ENCODE peak calls at places on chromosome 18, in nine cellular contexts. W is activated CD4-positive, alpha-beta T cell treated with anti-CD3 and anti-CD28 coated beads, Interleukin-2, amount 50 U/mL, for 24 hours; Z is osteoblast; H is fibroblast of lung; U is AG04450; F is ovary; J is stromal cell of bone marrow; S is ELR; I is stimulated activated CD8-positive, alpha-beta memory T cell treated with anti-CD3 and anti-CD28 coated beads, Interleukin-4, amount 100 ng/mL, for 1 hour. B is an unnamed sample.

GRCh38 chr18:12046046-12046750 is 47.4 kb upstream of the ANKRD62 start:
- DNase-seq in W (no peak), Z (no peak), H (no peak), U (no peak), F (no peak), J (no peak), S (no peak), I (no peak), B (no peak)

GRCh38 chr18:33010149-33010548 is 237.3 kb upstream of the KLHL14 start:
- DNase-seq in W (no peak), Z (no peak), H (no peak), U (no peak), F (no peak), J (no peak), S (no peak), I (no peak), B (no peak)

GRCh38 chr18:64713284-64713683 is 564.4 kb upstream of the LINC00305 start:
- DNase-seq in W (no peak), Z (no peak), H (no peak), U (no peak), F (no peak), J (no peak), S (no peak), I (no peak), B (no peak)

GRCh38 chr18:37673196-37673595 is 107.6 kb upstream of the CELF4 start:
- DNase-seq in W (no peak), Z (no peak), H (no peak), U (no peak), F (no peak), J (no peak), S (no peak), I (no peak), B (no peak)

GRCh38 chr18:37566479-37567060 is 972 bp upstream of the CELF4 start:
- DNase-seq in W (no peak), Z (no peak), H (no peak), U (no peak), F (no peak), J (no peak), S (no peak), I (no peak), B (peak)

GRCh38 chr18:58862851-58863538 is 1.7 kb upstream of the ZNF532 start:
- DNase-seq in W (no peak), Z (peak), H (peak), U (no peak), F (peak), J (no peak), S (peak), I (no peak), B (peak)

GRCh38 chr18:57947117-57947516 is 96.9 kb upstream of the NEDD4L start:
- DNase-seq in W (no peak), Z (no peak), H (no peak), U (no peak), F (no peak), J (no peak), S (no peak), I (no peak), B (peak)

GRCh38 chr18:11857177-11857887 is 6.1 kb downstream of the CHMP1B start:
- DNase-seq in W (no peak), Z (peak), H (peak), U (peak), F (peak), J (peak), S (peak), I (no peak), B (peak)

B was measured in epithelial cell of esophagus.